ENCODE peak calls at places on chromosomes 5 and 9, in nine cellular contexts. G is tibial artery; C is CD4-positive, alpha-beta T cell; E is AG04450; M is HFF-Myc; S is left ventricle myocardium inferior; U is AG09319; I is heart left ventricle; J is AG10803. A is an unnamed sample.

GRCh38 chr5:41574391-41574790 is 64.0 kb upstream of the PLCXD3 start:
- DNase-seq in G (no peak), C (no peak), E (no peak), M (no peak), S (no peak), U (no peak), I (no peak), J (no peak), A (no peak)

GRCh38 chr9:20028192-20028848 is 239.5 kb upstream of the SLC24A2 start:
- DNase-seq in G (no peak), C (no peak), E (no peak), M (no peak), S (no peak), U (no peak), I (no peak), J (no peak), A (no peak)

GRCh38 chr5:124628721-124629596 is 117.5 kb downstream of the ZNF608 start:
- DNase-seq in G (peak), C (no peak), E (peak), M (peak), S (no peak), U (peak), I (peak), J (peak), A (no peak)

GRCh38 chr5:71810456-71811181 is 91.5 kb downstream of the CARTPT start:
- DNase-seq in G (no peak), C (no peak), E (no peak), M (no peak), S (no peak), U (no peak), I (no peak), J (no peak), A (no peak)

GRCh38 chr9:13705913-13706312 is 426.4 kb upstream of the MPDZ start:
- DNase-seq in G (peak), C (no peak), E (no peak), M (no peak), S (peak), U (peak), I (peak), J (peak), A (no peak)

GRCh38 chr9:112556497-112557085 is 70.0 kb downstream of the KIAA1958 start:
- DNase-seq in G (no peak), C (no peak), E (no peak), M (no peak), S (no peak), U (no peak), I (no peak), J (peak), A (no peak)

GRCh38 chr5:97107266-97107665 is 35.1 kb downstream of the LIX1 start:
- DNase-seq in G (no peak), C (no peak), E (no peak), M (no peak), S (no peak), U (no peak), I (no peak), J (no peak), A (no peak)

GRCh38 chr5:170636836-170637477 is 133.1 kb downstream of the KCNIP1 start:
- DNase-seq in G (peak), C (no peak), E (no peak), M (no peak), S (no peak), U (no peak), I (no peak), J (no peak), A (no peak)

GRCh38 chr9:130446111-130446861 is 1.5 kb downstream of the ASS1 start:
- DNase-seq in G (peak), C (no peak), E (peak), M (peak), S (peak), U (peak), I (peak), J (peak), A (peak)

GRCh38 chr9:15069106-15069505 is 158.9 kb upstream of the FREM1 start:
- DNase-seq in G (no peak), C (no peak), E (no peak), M (no peak), S (no peak), U (no peak), I (no peak), J (no peak), A (no peak)

GRCh38 chr5:172778223-172778814 is 7.3 kb upstream of the DUSP1 start:
- DNase-seq in G (peak), C (no peak), E (no peak), M (no peak), S (no peak), U (no peak), I (no peak), J (peak), A (peak)

GRCh38 chr5:126686451-126687126 is 85.8 kb downstream of the PHAX start:
- DNase-seq in G (no peak), C (no peak), E (no peak), M (no peak), S (no peak), U (no peak), I (no peak), J (no peak), A (no peak)

GRCh38 chr5:168656633-168657032 is 77.5 kb upstream of the PANK3 start:
- DNase-seq in G (no peak), C (no peak), E (no peak), M (no peak), S (no peak), U (peak), I (no peak), J (peak), A (no peak)

GRCh38 chr5:122236270-122236669 is 75.8 kb upstream of the SNCAIP start:
- DNase-seq in G (no peak), C (no peak), E (no peak), M (no peak), S (no peak), U (no peak), I (no peak), J (no peak), A (no peak)

GRCh38 chr9:130265431-130266235 is at the start of gene HMCN2:
- DNase-seq in G (peak), C (no peak), E (no peak), M (no peak), S (peak), U (no peak), I (peak), J (no peak), A (peak)

GRCh38 chr9:35075358-35075757 is 2.9 kb upstream of the VCP start:
- DNase-seq in G (no peak), C (no peak), E (no peak), M (no peak), S (no peak), U (no peak), I (no peak), J (no peak), A (no peak)

GRCh38 chr9:116154976-116155699 is 1.5 kb downstream of the PAPPA start:
- DNase-seq in G (peak), C (no peak), E (no peak), M (peak), S (peak), U (no peak), I (no peak), J (peak), A (no peak)

GRCh38 chr9:34430843-34431437 is 27.4 kb downstream of the FAM219A start:
- DNase-seq in G (peak), C (no peak), E (peak), M (no peak), S (peak), U (peak), I (peak), J (peak), A (peak)

GRCh38 chr9:21941337-21941995 is 52.7 kb downstream of the CDKN2A start:
- DNase-seq in G (no peak), C (no peak), E (no peak), M (no peak), S (no peak), U (no peak), I (no peak), J (no peak), A (no peak)

GRCh38 chr9:38281917-38282316 is 110.6 kb upstream of the ALDH1B1 start:
- DNase-seq in G (no peak), C (no peak), E (no peak), M (no peak), S (no peak), U (no peak), I (no peak), J (no peak), A (no peak)

GRCh38 chr5:119220576-119221197 is 135.1 kb upstream of the TNFAIP8 start:
- DNase-seq in G (no peak), C (no peak), E (no peak), M (no peak), S (no peak), U (no peak), I (no peak), J (no peak), A (no peak)

GRCh38 chr9:131530930-131531832 is at the start of gene UCK1:
- DNase-seq in G (peak), C (peak), E (peak), M (peak), S (peak), U (peak), I (peak), J (peak), A (peak)

GRCh38 chr9:3330792-3331420 is 194.9 kb downstream of the RFX3 start:
- DNase-seq in G (no peak), C (no peak), E (no peak), M (no peak), S (no peak), U (no peak), I (no peak), J (peak), A (no peak)

GRCh38 chr5:35442916-35443639 is 174.6 kb upstream of the SPEF2 start:
- DNase-seq in G (no peak), C (no peak), E (no peak), M (no peak), S (no peak), U (no peak), I (no peak), J (peak), A (no peak)

GRCh38 chr9:129336601-129337286 is 158.7 kb upstream of the IER5L start:
- DNase-seq in G (no peak), C (peak), E (no peak), M (no peak), S (no peak), U (no peak), I (no peak), J (peak), A (peak)

GRCh38 chr9:2800385-2801179 is 43.3 kb downstream of the PUM3 start:
- DNase-seq in G (no peak), C (no peak), E (no peak), M (no peak), S (no peak), U (no peak), I (no peak), J (no peak), A (no peak)

GRCh38 chr9:92663951-92664350 is 6.0 kb downstream of the IPPK start:
- DNase-seq in G (no peak), C (no peak), E (no peak), M (no peak), S (no peak), U (no peak), I (no peak), J (no peak), A (no peak)

GRCh38 chr5:74870299-74871067 is 4.3 kb upstream of the FAM169A start:
- DNase-seq in G (no peak), C (no peak), E (no peak), M (no peak), S (no peak), U (no peak), I (no peak), J (no peak), A (no peak)

GRCh38 chr9:131562032-131562959 is 17.0 kb downstream of the PRRT1B start:
- DNase-seq in G (no peak), C (no peak), E (no peak), M (no peak), S (no peak), U (no peak), I (no peak), J (no peak), A (no peak)

GRCh38 chr9:79257215-79257614 is 314.6 kb upstream of the TLE4 start:
- DNase-seq in G (no peak), C (no peak), E (no peak), M (no peak), S (no peak), U (no peak), I (no peak), J (no peak), A (no peak)

GRCh38 chr5:143596500-143596820 is 193.0 kb upstream of the NR3C1 start:
- DNase-seq in G (no peak), C (no peak), E (no peak), M (no peak), S (no peak), U (no peak), I (no peak), J (no peak), A (no peak)

GRCh38 chr5:40502045-40502444 is 177.7 kb upstream of the PTGER4 start:
- DNase-seq in G (no peak), C (no peak), E (no peak), M (no peak), S (no peak), U (no peak), I (no peak), J (no peak), A (no peak)

DNA sequence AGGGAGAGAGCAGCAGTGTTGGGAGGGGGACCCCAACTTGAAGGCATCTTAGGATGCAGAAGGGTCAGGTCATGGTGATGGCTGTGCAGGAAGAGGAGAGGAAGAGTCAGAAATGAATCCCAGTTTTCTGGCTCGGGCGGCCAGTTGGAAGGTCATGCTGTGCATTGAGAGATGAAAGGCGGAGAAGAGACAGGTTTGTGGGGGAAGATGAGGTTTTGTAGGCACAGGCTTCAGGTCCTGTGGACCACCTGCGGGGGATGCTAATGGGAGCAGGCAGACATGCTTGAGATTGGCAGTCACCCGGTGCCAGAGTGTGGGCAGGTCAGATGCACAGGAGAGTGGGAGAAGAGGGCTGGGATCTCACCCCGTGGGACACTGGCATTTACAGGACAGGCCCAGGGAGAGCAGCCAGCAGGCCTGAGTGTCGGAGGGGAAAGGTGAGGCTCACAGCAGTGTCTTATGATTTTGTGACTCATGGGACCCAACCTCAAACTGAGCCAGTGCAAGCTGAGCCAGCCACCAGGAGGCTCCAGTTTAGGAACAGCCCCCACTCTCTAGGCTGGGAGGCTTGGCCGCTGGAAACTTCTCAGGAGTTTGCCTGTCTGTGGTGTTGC is 17.5 kb downstream of the STXBP1 start:
- DNase-seq in G (no peak), C (no peak), E (no peak), M (no peak), S (no peak), U (no peak), I (peak), J (no peak), A (peak)
- TF ChIP-seq CTCF in G (no peak), C (no peak), E (peak), M (peak), S (no peak), U (no peak), I (peak), J (no peak), A (no peak)

GRCh38 chr5:164341056-164341619 is 835.7 kb downstream of the MAT2B start:
- DNase-seq in G (no peak), C (no peak), E (no peak), M (no peak), S (no peak), U (no peak), I (no peak), J (no peak), A (no peak)
- TF ChIP-seq CTCF in G (no peak), C (no peak), E (peak), M (no peak), S (no peak), U (no peak), I (no peak), J (no peak), A (no peak)

GRCh38 chr5:92939428-92939827 is 641.6 kb downstream of the NR2F1-AS1 start:
- DNase-seq in G (no peak), C (no peak), E (no peak), M (no peak), S (no peak), U (no peak), I (no peak), J (no peak), A (no peak)
- TF ChIP-seq CTCF in G (no peak), C (no peak), E (no peak), M (no peak), S (no peak), U (no peak), I (no peak), J (no peak), A (no peak)

DNA sequence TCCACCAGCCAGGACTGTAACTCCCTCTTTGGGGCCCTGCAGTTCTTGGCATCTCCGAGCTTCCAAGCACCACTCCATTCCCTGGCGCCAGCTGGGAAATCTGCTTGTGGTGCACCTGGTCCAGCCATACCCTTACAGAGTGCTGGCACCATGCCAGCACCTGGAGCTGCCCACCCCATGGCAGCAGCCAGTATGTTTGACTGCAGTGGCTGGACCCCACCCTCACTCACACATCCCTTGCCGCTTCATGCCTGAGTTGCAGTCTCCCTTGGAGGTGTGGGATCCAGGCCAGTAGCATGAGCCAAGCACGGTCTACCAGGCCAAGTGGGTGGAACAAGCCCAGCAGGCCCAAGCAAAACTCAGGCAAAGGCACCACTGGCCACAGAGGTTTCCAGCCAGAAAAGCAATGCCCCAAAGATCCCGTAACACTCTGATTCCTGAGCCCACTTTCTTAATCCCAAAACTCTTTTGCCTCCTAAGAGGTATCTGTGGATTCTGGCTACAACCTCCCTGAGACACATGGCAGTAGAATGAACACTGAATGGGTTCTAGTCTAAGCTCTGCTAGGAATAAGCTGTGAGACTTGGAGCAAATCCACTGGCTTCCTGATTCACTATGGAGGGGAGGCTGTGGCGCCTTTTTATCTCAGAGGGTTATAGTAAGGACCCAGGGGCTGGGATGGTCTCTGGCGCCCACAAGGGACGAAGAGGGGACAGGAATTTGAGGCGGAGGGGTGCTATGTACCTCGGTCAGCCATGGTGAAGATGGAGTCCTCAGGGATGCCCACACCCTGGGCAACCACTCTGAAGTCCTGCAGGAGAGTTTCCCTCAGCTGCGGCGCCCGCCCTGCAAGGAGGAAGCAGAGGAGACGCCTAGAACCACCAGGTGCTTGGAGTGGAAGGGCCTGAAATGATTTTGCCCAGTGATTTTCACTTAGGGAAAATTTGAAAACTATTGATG is 5.6 kb downstream of the AMBP start:
- DNase-seq in G (peak), C (no peak), E (no peak), M (no peak), S (peak), U (peak), I (peak), J (peak), A (no peak)
- TF ChIP-seq CTCF in G (no peak), C (no peak), E (no peak), M (no peak), S (no peak), U (no peak), I (no peak), J (no peak), A (no peak)

DNA sequence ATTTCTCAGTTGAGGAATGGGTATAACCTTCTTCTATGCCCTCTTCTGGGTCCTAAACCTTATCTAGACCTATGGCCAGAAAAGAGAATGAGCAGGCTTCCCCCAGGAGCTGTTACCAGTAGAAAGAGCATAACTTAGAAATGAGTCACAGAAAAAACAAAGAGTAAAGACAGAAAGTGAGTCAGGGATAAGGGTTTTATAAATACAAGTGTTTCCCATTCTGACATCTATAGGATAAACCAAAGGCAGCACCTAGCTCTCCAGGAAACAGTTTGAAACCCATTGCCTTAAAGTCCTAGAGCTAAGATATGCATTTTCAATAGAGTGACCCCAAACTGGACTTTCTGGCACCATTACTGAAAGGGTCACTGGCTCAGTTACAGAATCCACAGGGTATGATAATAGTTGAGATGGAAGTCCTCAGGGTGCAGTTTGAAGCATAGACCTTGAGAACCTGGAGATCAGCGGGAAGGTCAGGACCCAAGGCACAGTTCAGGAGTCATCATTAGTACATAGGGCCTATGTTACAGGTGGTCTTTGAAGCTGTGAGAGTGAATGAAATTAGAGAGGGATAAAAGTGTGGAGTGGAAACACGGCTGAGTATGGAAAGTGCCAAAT is 42.7 kb upstream of the LIFR start:
- DNase-seq in G (no peak), C (no peak), E (peak), M (peak), S (no peak), U (no peak), I (no peak), J (peak), A (no peak)
- TF ChIP-seq CTCF in G (no peak), C (no peak), E (no peak), M (no peak), S (no peak), U (no peak), I (no peak), J (no peak), A (no peak)

A was measured in activated CD8-positive, alpha-beta T cell treated with anti-CD3 and anti-CD28 coated beads for 36 hours.